ENCODE peak calls at places on chromosomes 1 and 21, in five cellular contexts. V is H1, X is tibial nerve, S is body of pancreas, M is spleen. H is an unnamed sample.

GRCh38 chr1:44546403-44547053 is 127.8 kb downstream of the TMEM53 start:
- DNase-seq in V (no peak), X (no peak), S (no peak), M (no peak), H (no peak)

GRCh38 chr1:240608707-240609106 is 3.2 kb downstream of the GREM2 start:
- DNase-seq in V (no peak), X (no peak), S (no peak), M (no peak), H (no peak)

GRCh38 chr1:53526451-53527101 is 67.4 kb downstream of the DMRTB1 start:
- DNase-seq in V (no peak), X (peak; percentile 51), S (peak; percentile 66), M (no peak), H (no peak)

GRCh38 chr21:45979141-45979631 is 2.4 kb upstream of the COL6A1 start:
- DNase-seq in V (no peak), X (no peak), S (no peak), M (peak; percentile 72), H (peak; percentile 49)

GRCh38 chr1:70499695-70500094 is 88.6 kb downstream of the CTH start:
- DNase-seq in V (no peak), X (no peak), S (no peak), M (no peak), H (no peak)

GRCh38 chr1:221083902-221084301 is 204.7 kb downstream of the HLX start:
- DNase-seq in V (no peak), X (no peak), S (no peak), M (no peak), H (no peak)

GRCh38 chr1:214830956-214831355 is 228.0 kb downstream of the CENPF start:
- DNase-seq in V (no peak), X (no peak), S (no peak), M (no peak), H (no peak)

GRCh38 chr1:116777831-116778830 is 23.9 kb downstream of the CD2 start:
- DNase-seq in V (no peak), X (no peak), S (no peak), M (no peak), H (no peak)

GRCh38 chr21:42498012-42498411 is 2.0 kb upstream of the RSPH1 start:
- DNase-seq in V (no peak), X (no peak), S (no peak), M (no peak), H (no peak)

GRCh38 chr1:174230399-174230798 is 71.1 kb downstream of the RABGAP1L start:
- DNase-seq in V (no peak), X (no peak), S (no peak), M (no peak), H (no peak)

GRCh38 chr1:165696625-165697100 is 1.7 kb downstream of the ALDH9A1 start:
- DNase-seq in V (no peak), X (no peak), S (peak; percentile 48), M (no peak), H (no peak)

GRCh38 chr1:8586438-8586837 is 231.0 kb downstream of the RERE start:
- DNase-seq in V (no peak), X (no peak), S (no peak), M (no peak), H (no peak)

GRCh38 chr1:27153549-27153886 is 1.4 kb downstream of the SLC9A1 start:
- DNase-seq in V (no peak), X (no peak), S (no peak), M (no peak), H (no peak)

DNA sequence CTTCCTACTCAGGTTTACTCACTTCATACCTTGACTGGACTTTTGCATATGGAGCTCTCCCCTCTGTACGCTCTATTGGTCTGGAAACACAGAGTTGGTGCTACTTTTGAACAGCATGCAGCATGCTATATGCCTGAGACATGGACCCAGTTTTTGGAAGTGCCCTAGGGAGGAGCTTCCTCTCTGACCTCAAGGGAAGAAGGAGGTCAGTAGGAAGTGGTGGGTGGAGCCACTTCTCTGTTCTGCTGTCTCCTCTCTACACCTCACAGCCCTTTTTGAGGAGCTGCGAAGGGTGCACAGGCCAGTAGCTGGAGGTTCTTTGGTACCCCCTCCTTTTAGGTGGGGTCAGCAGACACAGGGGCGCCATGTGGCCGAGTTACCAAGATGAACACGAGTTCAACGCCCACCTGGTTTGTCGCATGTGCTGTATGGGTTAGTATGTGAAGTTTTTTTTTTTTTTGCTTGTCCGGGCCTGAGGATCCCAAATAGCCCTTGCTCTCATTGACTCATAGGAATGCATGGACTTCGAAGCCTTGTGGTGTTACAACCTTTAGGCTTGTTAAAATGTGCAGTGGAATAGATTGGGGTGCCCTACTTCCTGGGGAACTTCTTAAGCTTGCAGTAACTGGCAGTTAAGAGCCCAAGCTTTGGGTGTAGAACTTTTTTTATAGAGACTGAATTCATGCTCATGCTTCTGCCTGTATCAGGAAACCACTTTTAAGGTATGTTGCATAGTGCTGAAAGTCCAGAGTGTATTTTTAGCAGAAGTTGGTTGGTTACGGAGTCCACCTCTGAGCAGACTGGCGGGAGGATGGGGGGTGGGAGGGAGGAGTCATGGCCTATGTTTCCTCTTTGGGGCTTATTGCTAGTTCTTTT is 10.7 kb downstream of the MACF1 start:
- DNase-seq in V (no peak), X (no peak), S (peak; percentile 28), M (peak; percentile 81), H (no peak)
- TF ChIP-seq POLR2A in V (no peak), X (no peak), S (no peak), M (no peak), H (no peak)

GRCh38 chr1:156708245-156708661 is 2.9 kb upstream of the CRABP2 start:
- DNase-seq in V (no peak), X (no peak), S (no peak), M (no peak), H (no peak)

GRCh38 chr1:156706647-156707008 is 1.2 kb upstream of the CRABP2 start:
- DNase-seq in V (no peak), X (peak; percentile 60), S (peak; percentile 32), M (peak; percentile 76), H (peak; percentile 61)

GRCh38 chr1:156709031-156709430 is 3.6 kb upstream of the CRABP2 start:
- DNase-seq in V (no peak), X (no peak), S (no peak), M (no peak), H (no peak)

GRCh38 chr1:156707027-156707426 is 1.6 kb upstream of the CRABP2 start:
- DNase-seq in V (no peak), X (no peak), S (no peak), M (no peak), H (no peak)

GRCh38 chr1:156707486-156708244 is 2.3 kb upstream of the CRABP2 start:
- DNase-seq in V (no peak), X (no peak), S (no peak), M (no peak), H (no peak)
- H3K4me3 ChIP-seq in V (peak overlapping the region; percentile 17), X (no peak overlapping the region), S (no peak overlapping the region), M (no peak overlapping the region), H (no peak overlapping the region)

DNA sequence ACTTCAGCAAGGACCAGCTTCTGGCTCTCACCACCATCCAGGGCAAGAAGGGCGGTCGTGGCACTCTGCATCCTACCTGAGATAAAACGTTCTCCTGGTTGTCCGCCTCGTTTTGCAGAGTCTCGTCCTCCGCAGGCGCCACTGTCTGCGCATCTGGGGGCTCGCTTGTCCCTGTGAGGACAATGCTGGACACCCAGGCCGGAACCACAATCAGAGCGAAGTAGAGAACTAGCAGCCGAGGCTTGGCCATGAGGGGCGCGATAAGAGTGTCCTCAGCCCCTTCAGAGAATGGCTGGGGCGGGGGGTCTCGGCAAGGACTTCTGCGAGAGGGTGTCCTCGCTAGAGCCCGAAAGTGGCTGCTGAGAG is 505 bp downstream of the OLFML2B start:
- DNase-seq in V (no peak), X (no peak), S (no peak), M (no peak), H (no peak)
- H3K27ac ChIP-seq in V (no peak overlapping the region), X (peak overlapping the region; percentile 87), S (no peak overlapping the region), M (peak overlapping the region; percentile 59), H (no peak overlapping the region)

DNA sequence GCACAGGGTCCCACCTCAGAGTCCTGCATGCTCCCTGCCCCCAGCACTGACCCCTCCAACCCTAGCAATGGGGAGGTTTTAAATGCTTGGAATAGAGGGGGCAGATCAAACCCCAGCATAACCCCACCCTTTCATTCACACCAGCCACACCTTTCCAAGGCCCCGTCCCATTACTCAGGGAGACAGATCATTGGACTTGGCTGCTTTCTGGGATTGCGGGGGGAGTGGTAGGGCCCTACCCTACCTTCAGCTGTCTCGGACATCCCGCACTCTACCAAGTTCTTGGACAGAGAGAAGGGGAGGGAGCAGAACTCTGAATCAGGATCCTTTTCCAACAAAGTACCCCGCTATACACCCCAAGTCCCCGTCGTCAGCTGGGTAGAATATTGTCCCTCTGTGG is 983 bp downstream of the PADI2 start:
- DNase-seq in V (no peak), X (no peak), S (no peak), M (no peak), H (no peak)
- TF ChIP-seq POLR2A in V (no peak), X (no peak), S (no peak), M (no peak), H (no peak)

DNA sequence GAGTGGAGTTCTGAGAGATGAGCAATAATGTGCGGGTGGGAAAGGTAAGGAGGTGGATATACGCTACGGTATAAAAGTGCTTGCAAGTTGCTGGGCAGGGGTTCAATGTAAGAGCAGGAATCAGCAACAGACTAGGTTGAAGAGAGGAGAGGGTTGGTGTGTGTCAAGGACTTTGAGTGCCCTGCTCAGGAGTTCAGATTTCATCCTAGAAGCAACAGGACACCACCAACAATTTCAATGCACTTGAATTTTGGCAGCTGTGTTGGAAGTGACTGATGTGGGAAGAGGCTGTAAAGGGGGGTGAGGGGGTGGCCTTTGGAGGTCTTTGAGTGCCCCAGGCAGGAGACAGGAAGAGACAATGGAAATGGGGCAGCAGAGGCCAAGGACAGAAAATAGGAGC is 57.3 kb downstream of the RHOU start:
- DNase-seq in V (no peak), X (no peak), S (no peak), M (no peak), H (no peak)
- H3K4me3 ChIP-seq in V (no peak overlapping the region), X (no peak overlapping the region), S (no peak overlapping the region), M (no peak overlapping the region), H (no peak overlapping the region)